ENCODE peak calls at places on chromosomes 1 and 21, in six cellular contexts. T, E, Y, Z, N and S are unnamed samples.

GRCh38 chr1:48596036-48596435 is 124.0 kb upstream of the SPATA6 start:
- DNase-seq in T (no peak), E (no peak), Y (peak; percentile 80), Z (no peak), N (no peak), S (no peak)

GRCh38 chr1:77927414-77927813 is 39.0 kb downstream of the NEXN start:
- DNase-seq in T (no peak), E (no peak), Y (no peak), Z (no peak), N (no peak), S (no peak)

GRCh38 chr1:240413732-240414131 is 198.2 kb downstream of the GREM2 start:
- DNase-seq in T (no peak), E (no peak), Y (no peak), Z (no peak), N (no peak), S (no peak)

GRCh38 chr1:165444897-165445370 is at the start of gene RXRG:
- DNase-seq in T (no peak), E (peak; percentile 70), Y (peak; percentile 87), Z (no peak), N (peak; percentile 79), S (no peak)

GRCh38 chr1:236952279-236953003 is 51.8 kb downstream of the MT1HL1 start:
- DNase-seq in T (no peak), E (no peak), Y (peak; percentile 58), Z (no peak), N (no peak), S (no peak)

GRCh38 chr1:200488375-200489165 is 78.7 kb upstream of the ZNF281 start:
- DNase-seq in T (peak; percentile 66), E (no peak), Y (peak; percentile 82), Z (peak; percentile 53), N (peak; percentile 59), S (peak; percentile 79)

GRCh38 chr1:166695115-166695514 is 144.2 kb upstream of the POGK start:
- DNase-seq in T (no peak), E (no peak), Y (no peak), Z (no peak), N (no peak), S (no peak)

GRCh38 chr1:42949312-42950145 is 9.1 kb downstream of the SLC2A1 start:
- DNase-seq in T (no peak), E (no peak), Y (peak; percentile 84), Z (no peak), N (no peak), S (no peak)

GRCh38 chr21:46538851-46539666 is 65.8 kb downstream of the S100B start:
- DNase-seq in T (no peak), E (no peak), Y (no peak), Z (no peak), N (no peak), S (no peak)

GRCh38 chr1:118863688-118864087 is 124.5 kb downstream of the TBX15 start:
- DNase-seq in T (no peak), E (no peak), Y (no peak), Z (no peak), N (no peak), S (no peak)

GRCh38 chr1:160855181-160855981 is 7.3 kb downstream of the CD244 start:
- DNase-seq in T (no peak), E (no peak), Y (peak; percentile 50), Z (no peak), N (no peak), S (no peak)

GRCh38 chr1:72284398-72285073 is 2.2 kb upstream of the NEGR1 start:
- DNase-seq in T (peak; percentile 80), E (peak; percentile 54), Y (peak; percentile 82), Z (peak; percentile 18), N (peak; percentile 78), S (peak; percentile 84)

GRCh38 chr1:186418503-186418902 is 42.4 kb downstream of the PDC start:
- DNase-seq in T (peak; percentile 21), E (no peak), Y (no peak), Z (no peak), N (no peak), S (no peak)

GRCh38 chr1:45230537-45230936 is 24.1 kb upstream of the ZSWIM5 start:
- DNase-seq in T (no peak), E (no peak), Y (no peak), Z (no peak), N (no peak), S (no peak)

GRCh38 chr1:163436133-163436532 is 114.4 kb downstream of the NUF2 start:
- DNase-seq in T (no peak), E (no peak), Y (no peak), Z (no peak), N (no peak), S (no peak)

GRCh38 chr1:244050835-244051444 is at the start of gene ZBTB18:
- DNase-seq in T (peak; percentile 75), E (peak; percentile 52), Y (peak; percentile 75), Z (peak; percentile 31), N (peak; percentile 41), S (peak; percentile 91)

GRCh38 chr1:216456682-216457081 is 33.4 kb upstream of the USH2A start:
- DNase-seq in T (no peak), E (no peak), Y (peak; percentile 86), Z (no peak), N (no peak), S (peak; percentile 6)

GRCh38 chr1:49364676-49365075 is 588.0 kb upstream of the BEND5 start:
- DNase-seq in T (no peak), E (no peak), Y (peak; percentile 56), Z (no peak), N (no peak), S (no peak)

GRCh38 chr1:234072793-234073192 is 168.3 kb downstream of the SLC35F3 start:
- DNase-seq in T (no peak), E (no peak), Y (no peak), Z (no peak), N (no peak), S (no peak)

GRCh38 chr21:43972850-43973633 is 39.1 kb upstream of the TRAPPC10 start:
- DNase-seq in T (no peak), E (no peak), Y (peak; percentile 47), Z (no peak), N (no peak), S (no peak)

GRCh38 chr1:175269151-175269550 is 76.6 kb upstream of the KIAA0040 start:
- DNase-seq in T (no peak), E (no peak), Y (peak; percentile 91), Z (no peak), N (no peak), S (no peak)

GRCh38 chr21:17466166-17466565 is 46.7 kb upstream of the CXADR start:
- DNase-seq in T (no peak), E (no peak), Y (peak; percentile 73), Z (no peak), N (no peak), S (no peak)

GRCh38 chr1:37480581-37481288 is 6.4 kb downstream of the ZC3H12A start:
- DNase-seq in T (no peak), E (no peak), Y (no peak), Z (peak; percentile 32), N (no peak), S (no peak)

GRCh38 chr1:59434336-59434735 is 137.4 kb downstream of the FGGY start:
- DNase-seq in T (no peak), E (no peak), Y (peak; percentile 69), Z (no peak), N (no peak), S (no peak)

GRCh38 chr1:204170494-204171155 is 4.5 kb upstream of the REN start:
- DNase-seq in T (no peak), E (no peak), Y (no peak), Z (no peak), N (no peak), S (no peak)

GRCh38 chr1:20153000-20153418 is 13.9 kb downstream of the PLA2G2F start:
- DNase-seq in T (no peak), E (peak; percentile 72), Y (no peak), Z (peak; percentile 28), N (peak; percentile 12), S (peak; percentile 70)

GRCh38 chr1:164735315-164736052 is 176.5 kb downstream of the PBX1 start:
- DNase-seq in T (no peak), E (no peak), Y (peak; percentile 93), Z (no peak), N (peak; percentile 51), S (peak; percentile 95)

GRCh38 chr1:150696151-150696550 is 803 bp downstream of the GOLPH3L start:
- DNase-seq in T (no peak), E (no peak), Y (no peak), Z (no peak), N (no peak), S (no peak)

GRCh38 chr1:22745675-22746585 is 35.3 kb downstream of the EPHB2 start:
- DNase-seq in T (no peak), E (no peak), Y (peak; percentile 67), Z (no peak), N (no peak), S (no peak)

GRCh38 chr1:179586107-179586823 is 5.4 kb upstream of the TDRD5 start:
- DNase-seq in T (no peak), E (peak; percentile 77), Y (peak; percentile 90), Z (peak; percentile 60), N (peak; percentile 58), S (peak; percentile 13)

GRCh38 chr1:65769621-65770020 is 23.1 kb upstream of the PDE4B start:
- DNase-seq in T (no peak), E (no peak), Y (no peak), Z (no peak), N (no peak), S (no peak)

GRCh38 chr1:109272021-109272799 is 10.7 kb downstream of the PSRC1 start:
- DNase-seq in T (no peak), E (peak; percentile 44), Y (no peak), Z (no peak), N (no peak), S (no peak)

GRCh38 chr1:41500781-41501518 is 16.5 kb upstream of the EDN2 start:
- DNase-seq in T (no peak), E (no peak), Y (peak; percentile 94), Z (no peak), N (no peak), S (no peak)

GRCh38 chr1:179448429-179449149 is 82.8 kb downstream of the AXDND1 start:
- DNase-seq in T (no peak), E (peak; percentile 47), Y (no peak), Z (no peak), N (no peak), S (no peak)

GRCh38 chr1:160113407-160113806 is 2.2 kb upstream of the ATP1A2 start:
- DNase-seq in T (no peak), E (peak; percentile 30), Y (no peak), Z (no peak), N (no peak), S (no peak)

GRCh38 chr1:198837276-198838021 is 198.6 kb downstream of the PTPRC start:
- DNase-seq in T (no peak), E (no peak), Y (no peak), Z (no peak), N (no peak), S (no peak)

GRCh38 chr1:32989160-32989894 is 24.7 kb upstream of the RNF19B start:
- DNase-seq in T (peak; percentile 86), E (peak; percentile 82), Y (peak; percentile 87), Z (peak; percentile 60), N (no peak), S (peak; percentile 76)